ENCODE peak calls at places on chromosome 1, in seven cellular contexts. T is GM12864, D is Peyer's patch, I is GM13976, E is progenitor cell of endocrine pancreas, S is sigmoid colon, A is heart left ventricle. C is an unnamed sample.

GRCh38 chr1:78825561-78825960 is 175.9 kb downstream of the IFI44 start:
- DNase-seq in T (no peak), D (no peak), I (no peak), E (no peak), S (no peak), A (no peak), C (no peak)

GRCh38 chr1:214983126-214983869 is 99.2 kb upstream of the KCNK2 start:
- DNase-seq in T (no peak), D (no peak), I (no peak), E (no peak), S (no peak), A (no peak), C (no peak)

GRCh38 chr1:69271569-69271968 is 296.2 kb upstream of the LRRC7 start:
- DNase-seq in T (no peak), D (no peak), I (no peak), E (no peak), S (no peak), A (no peak), C (no peak)

GRCh38 chr1:62281922-62282555 is 37.2 kb downstream of the KANK4 start:
- DNase-seq in T (no peak), D (no peak), I (no peak), E (no peak), S (no peak), A (no peak), C (no peak)

GRCh38 chr1:200739499-200740290 is 1.0 kb downstream of the CAMSAP2 start:
- DNase-seq in T (no peak), D (peak; percentile 50), I (no peak), E (peak; percentile 61), S (peak; percentile 74), A (peak; percentile 90), C (no peak)

GRCh38 chr1:64476251-64476952 is 6.5 kb downstream of the CACHD1 start:
- DNase-seq in T (no peak), D (no peak), I (no peak), E (no peak), S (no peak), A (no peak), C (no peak)

GRCh38 chr1:165898837-165899236 is 71.4 kb downstream of the UCK2 start:
- DNase-seq in T (no peak), D (no peak), I (no peak), E (no peak), S (no peak), A (no peak), C (no peak)

GRCh38 chr1:116334868-116335649 is 38.0 kb upstream of the ATP1A1 start:
- DNase-seq in T (no peak), D (no peak), I (no peak), E (no peak), S (no peak), A (no peak), C (no peak)

GRCh38 chr1:115644109-115644508 is 2.3 kb downstream of the VANGL1 start:
- DNase-seq in T (no peak), D (no peak), I (no peak), E (no peak), S (no peak), A (no peak), C (no peak)

GRCh38 chr1:221699582-221700519 is 42.0 kb downstream of the DUSP10 start:
- DNase-seq in T (no peak), D (no peak), I (no peak), E (no peak), S (no peak), A (no peak), C (no peak)

GRCh38 chr1:107874221-107874620 is 90.8 kb downstream of the VAV3 start:
- DNase-seq in T (no peak), D (no peak), I (no peak), E (no peak), S (no peak), A (no peak), C (no peak)

GRCh38 chr1:97489834-97490233 is 431.0 kb downstream of the DPYD start:
- DNase-seq in T (no peak), D (no peak), I (no peak), E (no peak), S (no peak), A (no peak), C (no peak)

GRCh38 chr1:64608015-64608650 is 136.7 kb upstream of the RAVER2 start:
- DNase-seq in T (no peak), D (no peak), I (no peak), E (no peak), S (no peak), A (no peak), C (no peak)

GRCh38 chr1:14600405-14601150 is 2.1 kb downstream of the KAZN start:
- DNase-seq in T (no peak), D (no peak), I (no peak), E (no peak), S (no peak), A (no peak), C (no peak)

GRCh38 chr1:65062339-65062738 is 85.7 kb upstream of the AK4 start:
- DNase-seq in T (no peak), D (no peak), I (no peak), E (no peak), S (no peak), A (no peak), C (no peak)

GRCh38 chr1:15362737-15363128 is 47.0 kb upstream of the EFHD2 start:
- DNase-seq in T (no peak), D (no peak), I (no peak), E (no peak), S (no peak), A (no peak), C (no peak)

GRCh38 chr1:151325231-151325630 is 2.0 kb downstream of the PI4KB start:
- DNase-seq in T (no peak), D (no peak), I (no peak), E (no peak), S (no peak), A (no peak), C (no peak)

GRCh38 chr1:21280482-21280881 is 9.8 kb downstream of the ECE1 start:
- DNase-seq in T (no peak), D (no peak), I (no peak), E (no peak), S (no peak), A (no peak), C (no peak)

GRCh38 chr1:164777518-164777917 is 218.5 kb downstream of the PBX1 start:
- DNase-seq in T (no peak), D (no peak), I (no peak), E (no peak), S (no peak), A (no peak), C (no peak)

GRCh38 chr1:26956321-26956720 is 3.9 kb downstream of the KDF1 start:
- DNase-seq in T (no peak), D (no peak), I (no peak), E (no peak), S (no peak), A (no peak), C (no peak)

DNA sequence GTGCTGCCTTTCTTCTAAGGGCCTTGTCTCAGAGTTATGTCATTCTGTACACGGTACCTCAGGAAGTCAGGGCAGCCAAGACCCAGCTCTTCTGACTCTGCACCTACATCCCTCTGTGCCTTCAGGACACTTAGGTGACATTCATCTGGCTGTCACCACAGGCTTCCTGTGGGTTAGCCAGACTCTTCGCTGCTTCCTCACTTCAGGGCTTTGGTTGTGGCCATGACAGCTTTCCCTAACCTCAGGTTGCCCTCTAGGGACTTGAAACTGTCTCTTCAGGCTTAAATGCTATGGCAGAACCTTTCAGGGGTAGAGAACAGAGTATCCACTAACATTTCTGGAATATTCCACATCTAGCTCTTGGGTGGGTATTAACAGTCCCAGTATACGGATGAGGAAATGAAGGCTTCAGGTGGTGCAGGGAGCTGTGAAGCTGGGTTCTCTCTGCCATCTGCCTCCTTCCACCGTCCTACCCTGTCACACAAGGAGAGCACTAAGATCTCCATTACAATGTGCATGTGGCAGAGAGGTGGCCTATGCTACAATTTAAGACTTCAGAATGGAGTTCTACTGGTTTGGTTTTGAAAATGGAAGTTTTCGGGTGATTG is 9.9 kb downstream of the TSSK3 start:
- DNase-seq in T (peak; percentile 30), D (peak; percentile 78), I (peak; percentile 55), E (no peak), S (no peak), A (no peak), C (peak; percentile 42)
- TF ChIP-seq CTCF in T (peak; percentile 27), D (peak; percentile 15), I (no peak), E (no peak), S (no peak), A (no peak), C (peak; percentile 17)

DNA sequence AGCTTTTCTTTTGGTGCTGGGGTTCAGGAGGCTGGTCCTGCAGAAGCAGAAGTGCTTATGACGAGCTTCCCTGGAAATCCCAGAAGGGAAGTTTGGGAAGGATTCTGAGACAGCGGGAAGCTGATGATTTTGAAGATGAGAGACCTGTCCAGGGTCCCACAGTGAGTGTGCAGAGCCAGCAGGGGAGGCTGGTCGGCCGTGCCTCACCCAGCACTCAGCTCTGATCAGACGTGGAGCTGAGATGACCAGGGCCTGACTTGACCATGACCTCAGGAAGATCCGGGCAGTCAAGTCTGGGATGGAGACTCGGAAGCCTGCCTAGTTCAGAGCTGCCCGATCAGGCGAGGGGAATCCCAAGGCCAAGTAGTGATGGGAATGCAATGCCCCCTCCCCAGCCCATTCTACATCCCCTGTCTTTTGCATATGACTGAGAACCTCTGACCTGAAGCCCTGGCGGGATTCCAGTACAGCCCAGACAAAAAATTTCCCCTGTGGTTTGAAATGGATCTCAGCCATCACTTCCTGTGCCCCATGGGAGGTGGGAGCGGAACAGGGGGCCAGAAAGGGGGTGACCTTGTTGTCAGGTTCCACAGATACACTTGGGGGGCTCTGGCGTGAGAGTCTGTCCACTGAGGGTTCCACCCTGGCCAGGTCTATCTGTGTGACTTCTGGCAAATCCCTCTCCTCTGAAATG is 96.8 kb upstream of the RUNX3 start:
- DNase-seq in T (no peak), D (no peak), I (no peak), E (no peak), S (no peak), A (no peak), C (no peak)
- TF ChIP-seq CTCF in T (no peak), D (no peak), I (peak; percentile 14), E (no peak), S (no peak), A (no peak), C (peak; percentile 26)

GRCh38 chr1:209797978-209798639 is 7.8 kb downstream of the IRF6 start:
- DNase-seq in T (no peak), D (no peak), I (no peak), E (no peak), S (no peak), A (no peak), C (no peak)
- TF ChIP-seq CTCF in T (peak; percentile 33), D (no peak), I (no peak), E (peak; percentile 15), S (no peak), A (no peak), C (no peak)

GRCh38 chr1:38817958-38818705 is 41.4 kb downstream of the RRAGC start:
- DNase-seq in T (no peak), D (no peak), I (peak; percentile 83), E (peak; percentile 81), S (no peak), A (no peak), C (peak; percentile 79)
- TF ChIP-seq CTCF in T (peak; percentile 70), D (peak; percentile 45), I (peak; percentile 85), E (peak; percentile 96), S (no peak), A (peak; percentile 90), C (peak; percentile 84)